ENCODE peak calls at places on chromosomes 16 and 17, in eight cellular contexts. U is pancreas, E is endothelial cell of umbilical vein, N is neural progenitor cell, Y is body of pancreas, I is cardiac muscle cell, R is tibial artery, K is adrenal gland. V is an unnamed sample.

GRCh38 chr17:42325026-42325425 is 36.7 kb downstream of the STAT5A start:
- DNase-seq in E (peak; percentile 35), I (peak; percentile 52), N (no peak), K (peak; percentile 61), Y (no peak), R (peak; percentile 82), U (no peak), V (no peak)

GRCh38 chr16:86243123-86243473 is 267.2 kb upstream of the FOXF1 start:
- DNase-seq in E (no peak), I (no peak), K (no peak), N (no peak), R (no peak), Y (no peak), U (no peak), V (no peak)

GRCh38 chr16:72072514-72073342 is 9.7 kb downstream of the HPR start:
- DNase-seq in Y (peak; percentile 22), K (no peak), E (peak; percentile 72), I (peak; percentile 89), R (no peak), N (peak; percentile 74), U (peak; percentile 37), V (no peak)

GRCh38 chr17:41212524-41213169 is 13.8 kb upstream of the KRTAP9-2 start:
- DNase-seq in N (no peak), I (no peak), U (no peak), Y (no peak), K (no peak), E (no peak), R (no peak), V (no peak)

GRCh38 chr16:47060596-47060995 is 83.1 kb downstream of the NETO2 start:
- DNase-seq in N (no peak), I (no peak), R (peak; percentile 37), K (no peak), U (no peak), E (no peak), Y (no peak), V (no peak)

GRCh38 chr17:63961355-63962207 is 11.1 kb downstream of the SCN4A start:
- DNase-seq in R (peak; percentile 73), K (peak; percentile 79), N (peak; percentile 98), E (peak; percentile 70), I (peak; percentile 90), U (peak; percentile 43), Y (peak; percentile 61), V (peak; percentile 82)

GRCh38 chr17:81890447-81891302 is 711 bp downstream of the ALYREF start:
- DNase-seq in Y (no peak), U (peak; percentile 15), N (peak; percentile 50), R (peak; percentile 65), K (no peak), E (peak; percentile 34), I (no peak), V (no peak)

GRCh38 chr16:22219389-22220075 is 13.5 kb downstream of the EEF2K start:
- DNase-seq in E (no peak), I (no peak), R (no peak), K (no peak), U (no peak), Y (no peak), N (no peak), V (no peak)

GRCh38 chr16:56338566-56339318 is 86.6 kb downstream of the AMFR start:
- DNase-seq in Y (no peak), R (no peak), N (no peak), K (no peak), I (no peak), E (no peak), U (no peak), V (peak; percentile 72)

GRCh38 chr16:17413508-17413907 is 57.3 kb downstream of the XYLT1 start:
- DNase-seq in R (no peak), Y (no peak), E (no peak), N (no peak), I (no peak), K (no peak), U (no peak), V (no peak)

GRCh38 chr17:3472137-3472536 is 518 bp upstream of the SPATA22 start:
- DNase-seq in U (no peak), Y (no peak), K (no peak), R (no peak), I (no peak), E (no peak), N (no peak), V (no peak)

GRCh38 chr17:61201211-61201610 is 198.4 kb upstream of the TBX2 start:
- DNase-seq in K (no peak), U (no peak), R (no peak), E (no peak), I (peak; percentile 69), Y (no peak), N (no peak), V (no peak)

GRCh38 chr17:6786618-6787017 is 10.6 kb downstream of the FBXO39 start:
- DNase-seq in N (no peak), I (peak; percentile 91), R (no peak), U (no peak), Y (no peak), E (peak; percentile 93), K (no peak), V (no peak)

GRCh38 chr17:60510031-60510430 is 16.0 kb downstream of the APPBP2 start:
- DNase-seq in I (no peak), R (no peak), Y (no peak), U (no peak), N (no peak), K (no peak), E (no peak), V (no peak)

DNA sequence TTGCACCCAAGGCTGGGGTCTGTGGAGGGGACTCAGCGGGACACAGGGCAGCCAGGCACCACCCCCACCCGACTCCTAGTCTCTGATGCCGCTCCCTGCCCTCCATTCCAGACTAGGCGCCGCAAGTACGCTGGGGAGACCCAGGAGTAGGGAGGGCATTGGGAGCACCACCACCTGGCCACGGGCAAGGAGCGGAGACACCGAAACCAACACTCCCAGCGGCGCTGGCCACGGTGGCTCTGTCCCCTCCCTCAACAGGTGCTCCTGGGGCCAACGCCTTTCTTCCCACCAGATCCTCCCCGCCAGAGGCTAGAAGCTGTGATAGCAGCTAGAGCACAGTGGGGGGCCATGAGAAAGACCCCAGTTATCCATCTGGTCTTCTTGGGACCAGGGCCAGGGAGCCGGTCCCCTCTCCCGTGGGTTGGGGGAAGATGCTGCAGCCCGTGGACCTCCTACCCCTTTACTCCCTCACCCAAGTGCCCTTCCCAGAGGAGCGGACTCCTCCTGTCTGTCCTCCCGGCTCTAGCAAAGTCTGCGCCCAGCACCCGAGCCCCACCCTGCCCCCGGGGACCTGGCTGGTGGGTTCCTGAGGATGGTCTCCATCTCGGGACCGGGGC is 453 bp upstream of the SYNGR3 start:
- DNase-seq in I (no peak), Y (no peak), K (no peak), R (no peak), E (no peak), N (peak; percentile 52), U (no peak), V (no peak)
- H3K4me1 ChIP-seq in I (peaks cover 4% of the 10 kb centered on the region), Y (peaks cover 48% of the 10 kb centered on the region), K (peaks cover 4% of the 10 kb centered on the region), R (peaks cover 35% of the 10 kb centered on the region), E (peaks cover 15% of the 10 kb centered on the region), N (peaks cover 17% of the 10 kb centered on the region), U (peaks cover 14% of the 10 kb centered on the region), V (peaks cover 28% of the 10 kb centered on the region)

DNA sequence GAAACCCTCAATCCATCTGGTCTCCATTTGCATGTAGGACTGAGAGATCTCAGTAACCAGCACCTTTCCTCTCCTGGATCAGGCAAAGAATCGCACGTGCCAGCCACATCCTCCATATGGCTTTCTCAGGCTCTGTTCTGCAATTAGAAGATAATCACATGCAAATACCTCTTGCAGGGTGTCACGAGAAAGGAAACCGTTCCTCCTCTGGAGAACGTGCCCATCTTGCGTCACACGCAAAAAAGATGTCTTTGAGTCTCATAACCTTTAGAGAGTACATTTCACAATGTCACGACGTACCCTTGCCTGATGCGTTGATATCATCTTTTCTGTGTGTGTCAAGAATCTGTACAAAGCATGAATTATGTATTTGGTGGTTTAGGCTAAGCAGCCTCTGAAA is 36.2 kb upstream of the DNAH17 start:
- DNase-seq in N (no peak), K (no peak), I (no peak), Y (no peak), E (no peak), U (no peak), R (no peak), V (no peak)
- H3K4me1 ChIP-seq in N (no peaks in the 10 kb centered on the region), K (no peaks in the 10 kb centered on the region), I (no peaks in the 10 kb centered on the region), Y (no peaks in the 10 kb centered on the region), E (no peaks in the 10 kb centered on the region), U (no peaks in the 10 kb centered on the region), R (peaks cover 42% of the 10 kb centered on the region), V (no peaks in the 10 kb centered on the region)

DNA sequence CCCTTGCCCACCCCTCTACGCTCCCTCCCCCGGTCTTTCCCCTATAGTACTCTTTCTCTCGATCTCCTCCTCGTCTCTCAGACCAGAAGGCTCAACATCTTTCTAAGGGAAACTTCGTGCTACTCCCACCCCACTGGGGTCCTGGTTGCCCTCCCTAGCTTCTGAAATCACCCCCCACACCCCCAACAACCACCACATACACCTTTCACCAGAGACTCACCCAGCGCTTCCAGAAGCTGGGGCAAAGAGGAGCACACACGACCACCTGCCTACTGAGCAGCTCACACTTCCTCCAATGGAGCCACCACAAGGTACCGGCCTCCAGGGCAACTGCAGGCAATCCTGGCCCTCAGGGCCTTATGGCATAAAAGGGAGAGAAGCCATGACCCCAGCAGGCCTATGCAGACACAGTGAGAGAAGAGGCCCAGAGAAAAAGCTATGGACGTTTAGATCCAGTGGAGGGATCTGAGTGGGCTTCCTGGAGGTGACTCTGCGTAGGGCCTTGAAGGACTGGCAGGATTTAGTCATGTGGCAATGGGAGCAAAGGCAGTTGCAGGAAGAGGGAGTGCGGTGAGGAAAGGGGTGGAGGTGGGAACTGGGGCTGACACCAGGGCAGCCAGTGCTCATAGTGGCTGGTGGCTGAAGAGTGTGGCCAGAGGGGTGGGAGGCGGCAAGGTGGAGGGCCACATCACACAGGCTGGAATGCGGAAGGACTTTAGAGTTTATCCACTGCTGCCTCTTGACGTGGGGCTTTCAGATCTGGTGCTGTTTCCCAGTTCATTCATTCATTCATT is 12.1 kb upstream of the TMEM92 start:
- DNase-seq in E (no peak), Y (no peak), I (no peak), U (no peak), K (no peak), N (no peak), R (peak; percentile 59), V (no peak)
- H3K4me1 ChIP-seq in E (peaks cover 6% of the 10 kb centered on the region), Y (no peaks in the 10 kb centered on the region), I (peaks cover 39% of the 10 kb centered on the region), U (no peaks in the 10 kb centered on the region), K (no peaks in the 10 kb centered on the region), N (peaks cover 36% of the 10 kb centered on the region), R (peaks cover 61% of the 10 kb centered on the region), V (peaks cover 13% of the 10 kb centered on the region)

GRCh38 chr17:17120716-17121115 is 78.5 kb downstream of the MPRIP start:
- DNase-seq in Y (no peak), E (no peak), R (no peak), I (peak; percentile 50), K (no peak), U (no peak), N (no peak), V (no peak)
- H3K4me1 ChIP-seq in Y (peaks cover 39% of the 10 kb centered on the region), E (no peaks in the 10 kb centered on the region), R (peaks cover 46% of the 10 kb centered on the region), I (peaks cover 9% of the 10 kb centered on the region), K (peaks cover 14% of the 10 kb centered on the region), U (peaks cover 15% of the 10 kb centered on the region), N (peaks cover 3% of the 10 kb centered on the region), V (peaks cover 49% of the 10 kb centered on the region)

V was measured in left lung.